ENCODE peak calls at places on chromosomes 7 and 10, in ten cellular contexts. One of them, this sample, is unnamed.

GRCh38 chr7:144787127-144787526 is 48.7 kb downstream of the TPK1 start:
- DNase-seq in choroid plexus epithelial cell: peak
- DNase-seq in left ventricle myocardium inferior: no peak
- DNase-seq in GM13977: no peak
- DNase-seq in testis: no peak
- DNase-seq in colonic mucosa: no peak
- DNase-seq in fibroblast of the aortic adventitia: no peak
- DNase-seq in hepatocyte: no peak
- DNase-seq in neural crest cell: no peak
- DNase-seq in AG04450: no peak
- DNase-seq in this sample: no peak

GRCh38 chr7:120114626-120115025 is 158.3 kb upstream of the KCND2 start:
- DNase-seq in testis: no peak
- DNase-seq in choroid plexus epithelial cell: no peak
- DNase-seq in left ventricle myocardium inferior: no peak
- DNase-seq in fibroblast of the aortic adventitia: no peak
- DNase-seq in AG04450: no peak
- DNase-seq in colonic mucosa: no peak
- DNase-seq in neural crest cell: no peak
- DNase-seq in hepatocyte: no peak
- DNase-seq in GM13977: no peak
- DNase-seq in this sample: no peak

GRCh38 chr7:90717286-90718060 is 121.4 kb downstream of the CDK14 start:
- DNase-seq in AG04450: no peak
- DNase-seq in colonic mucosa: no peak
- DNase-seq in hepatocyte: peak
- DNase-seq in neural crest cell: no peak
- DNase-seq in fibroblast of the aortic adventitia: peak
- DNase-seq in testis: no peak
- DNase-seq in GM13977: no peak
- DNase-seq in left ventricle myocardium inferior: no peak
- DNase-seq in choroid plexus epithelial cell: peak
- DNase-seq in this sample: no peak

GRCh38 chr10:111137012-111137411 is 60.2 kb downstream of the ADRA2A start:
- DNase-seq in GM13977: no peak
- DNase-seq in AG04450: no peak
- DNase-seq in testis: no peak
- DNase-seq in left ventricle myocardium inferior: no peak
- DNase-seq in neural crest cell: no peak
- DNase-seq in hepatocyte: no peak
- DNase-seq in fibroblast of the aortic adventitia: no peak
- DNase-seq in colonic mucosa: no peak
- DNase-seq in choroid plexus epithelial cell: no peak
- DNase-seq in this sample: no peak

GRCh38 chr7:37832194-37832593 is 16.2 kb upstream of the NME8 start:
- DNase-seq in neural crest cell: no peak
- DNase-seq in colonic mucosa: peak
- DNase-seq in AG04450: no peak
- DNase-seq in choroid plexus epithelial cell: peak
- DNase-seq in GM13977: peak
- DNase-seq in fibroblast of the aortic adventitia: peak
- DNase-seq in hepatocyte: peak
- DNase-seq in testis: peak
- DNase-seq in left ventricle myocardium inferior: peak
- DNase-seq in this sample: no peak

GRCh38 chr10:6023661-6024333 is 38.4 kb downstream of the IL2RA start:
- DNase-seq in GM13977: no peak
- DNase-seq in colonic mucosa: peak
- DNase-seq in fibroblast of the aortic adventitia: no peak
- DNase-seq in AG04450: no peak
- DNase-seq in neural crest cell: no peak
- DNase-seq in left ventricle myocardium inferior: no peak
- DNase-seq in choroid plexus epithelial cell: no peak
- DNase-seq in hepatocyte: no peak
- DNase-seq in testis: no peak
- DNase-seq in this sample: no peak

GRCh38 chr7:157928171-157928794 is 591.5 kb downstream of the DNAJB6 start:
- DNase-seq in left ventricle myocardium inferior: no peak
- DNase-seq in colonic mucosa: no peak
- DNase-seq in testis: no peak
- DNase-seq in choroid plexus epithelial cell: no peak
- DNase-seq in AG04450: no peak
- DNase-seq in neural crest cell: no peak
- DNase-seq in fibroblast of the aortic adventitia: no peak
- DNase-seq in hepatocyte: no peak
- DNase-seq in GM13977: no peak
- DNase-seq in this sample: no peak

GRCh38 chr7:26397786-26398435 is 106.2 kb downstream of the SNX10 start:
- DNase-seq in colonic mucosa: peak
- DNase-seq in testis: peak
- DNase-seq in fibroblast of the aortic adventitia: no peak
- DNase-seq in AG04450: no peak
- DNase-seq in neural crest cell: peak
- DNase-seq in GM13977: peak
- DNase-seq in choroid plexus epithelial cell: no peak
- DNase-seq in left ventricle myocardium inferior: peak
- DNase-seq in hepatocyte: peak
- DNase-seq in this sample: peak

GRCh38 chr7:51013861-51014511 is 231.3 kb upstream of the GRB10 start:
- DNase-seq in colonic mucosa: no peak
- DNase-seq in hepatocyte: no peak
- DNase-seq in neural crest cell: no peak
- DNase-seq in AG04450: no peak
- DNase-seq in testis: no peak
- DNase-seq in choroid plexus epithelial cell: no peak
- DNase-seq in GM13977: no peak
- DNase-seq in left ventricle myocardium inferior: no peak
- DNase-seq in fibroblast of the aortic adventitia: no peak
- DNase-seq in this sample: no peak

GRCh38 chr7:50069613-50070012 is 23.4 kb downstream of the ZPBP start:
- DNase-seq in colonic mucosa: no peak
- DNase-seq in neural crest cell: no peak
- DNase-seq in GM13977: peak
- DNase-seq in left ventricle myocardium inferior: no peak
- DNase-seq in hepatocyte: no peak
- DNase-seq in testis: no peak
- DNase-seq in choroid plexus epithelial cell: no peak
- DNase-seq in AG04450: no peak
- DNase-seq in fibroblast of the aortic adventitia: peak
- DNase-seq in this sample: no peak

GRCh38 chr7:55066479-55066878 is 47.7 kb downstream of the EGFR start:
- DNase-seq in AG04450: no peak
- DNase-seq in left ventricle myocardium inferior: no peak
- DNase-seq in colonic mucosa: no peak
- DNase-seq in hepatocyte: no peak
- DNase-seq in fibroblast of the aortic adventitia: no peak
- DNase-seq in GM13977: no peak
- DNase-seq in choroid plexus epithelial cell: peak
- DNase-seq in neural crest cell: no peak
- DNase-seq in testis: no peak
- DNase-seq in this sample: no peak

GRCh38 chr10:30396282-30396681 is 37.7 kb upstream of the MAP3K8 start:
- DNase-seq in colonic mucosa: no peak
- DNase-seq in hepatocyte: no peak
- DNase-seq in AG04450: no peak
- DNase-seq in left ventricle myocardium inferior: no peak
- DNase-seq in choroid plexus epithelial cell: no peak
- DNase-seq in testis: no peak
- DNase-seq in GM13977: no peak
- DNase-seq in neural crest cell: no peak
- DNase-seq in fibroblast of the aortic adventitia: no peak
- DNase-seq in this sample: no peak

GRCh38 chr10:7260412-7260900 is 150.4 kb downstream of the SFMBT2 start:
- DNase-seq in colonic mucosa: peak
- DNase-seq in hepatocyte: peak
- DNase-seq in GM13977: peak
- DNase-seq in left ventricle myocardium inferior: peak
- DNase-seq in fibroblast of the aortic adventitia: peak
- DNase-seq in neural crest cell: no peak
- DNase-seq in choroid plexus epithelial cell: peak
- DNase-seq in testis: no peak
- DNase-seq in AG04450: peak
- DNase-seq in this sample: no peak

GRCh38 chr7:28466341-28466740 is 54.0 kb downstream of the CREB5 start:
- DNase-seq in choroid plexus epithelial cell: no peak
- DNase-seq in neural crest cell: no peak
- DNase-seq in colonic mucosa: no peak
- DNase-seq in hepatocyte: no peak
- DNase-seq in GM13977: no peak
- DNase-seq in testis: no peak
- DNase-seq in fibroblast of the aortic adventitia: no peak
- DNase-seq in AG04450: no peak
- DNase-seq in left ventricle myocardium inferior: no peak
- DNase-seq in this sample: no peak

GRCh38 chr7:36216063-36216684 is 63.1 kb downstream of the EEPD1 start:
- DNase-seq in hepatocyte: peak
- DNase-seq in GM13977: no peak
- DNase-seq in colonic mucosa: no peak
- DNase-seq in fibroblast of the aortic adventitia: peak
- DNase-seq in AG04450: no peak
- DNase-seq in left ventricle myocardium inferior: no peak
- DNase-seq in testis: no peak
- DNase-seq in choroid plexus epithelial cell: peak
- DNase-seq in neural crest cell: no peak
- DNase-seq in this sample: no peak

DNA sequence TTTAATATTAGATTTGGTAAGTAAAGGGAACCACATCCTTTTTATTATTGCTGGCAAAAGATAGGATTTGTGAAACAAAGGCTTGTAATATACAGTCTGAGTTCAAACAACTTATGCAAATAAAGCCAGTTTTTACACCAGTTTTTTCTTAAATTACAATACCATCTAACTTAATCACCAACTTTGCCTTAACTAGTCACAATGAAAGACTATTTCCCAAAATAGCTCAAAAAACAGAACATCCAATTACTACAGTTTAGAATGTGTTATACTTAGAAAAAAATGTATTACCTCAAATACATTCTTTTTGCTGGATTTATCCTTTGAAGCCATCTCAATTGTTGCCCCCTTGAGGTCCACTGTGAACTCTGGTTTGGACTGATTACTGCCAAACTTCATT is 108.5 kb downstream of the ARHGAP12 start:
- DNase-seq in neural crest cell: no peak
- DNase-seq in fibroblast of the aortic adventitia: no peak
- DNase-seq in AG04450: no peak
- DNase-seq in hepatocyte: no peak
- DNase-seq in colonic mucosa: no peak
- DNase-seq in choroid plexus epithelial cell: no peak
- DNase-seq in GM13977: no peak
- DNase-seq in left ventricle myocardium inferior: no peak
- DNase-seq in testis: no peak
- DNase-seq in this sample: no peak
- TF ChIP-seq CTCF in neural crest cell: no peak
- TF ChIP-seq CTCF in fibroblast of the aortic adventitia: no peak
- TF ChIP-seq CTCF in AG04450: peak
- TF ChIP-seq CTCF in hepatocyte: no peak
- TF ChIP-seq CTCF in colonic mucosa: no peak
- TF ChIP-seq CTCF in choroid plexus epithelial cell: no peak
- TF ChIP-seq CTCF in GM13977: no peak
- TF ChIP-seq CTCF in left ventricle myocardium inferior: no peak
- TF ChIP-seq CTCF in testis: no peak
- TF ChIP-seq CTCF in this sample: no peak

DNA sequence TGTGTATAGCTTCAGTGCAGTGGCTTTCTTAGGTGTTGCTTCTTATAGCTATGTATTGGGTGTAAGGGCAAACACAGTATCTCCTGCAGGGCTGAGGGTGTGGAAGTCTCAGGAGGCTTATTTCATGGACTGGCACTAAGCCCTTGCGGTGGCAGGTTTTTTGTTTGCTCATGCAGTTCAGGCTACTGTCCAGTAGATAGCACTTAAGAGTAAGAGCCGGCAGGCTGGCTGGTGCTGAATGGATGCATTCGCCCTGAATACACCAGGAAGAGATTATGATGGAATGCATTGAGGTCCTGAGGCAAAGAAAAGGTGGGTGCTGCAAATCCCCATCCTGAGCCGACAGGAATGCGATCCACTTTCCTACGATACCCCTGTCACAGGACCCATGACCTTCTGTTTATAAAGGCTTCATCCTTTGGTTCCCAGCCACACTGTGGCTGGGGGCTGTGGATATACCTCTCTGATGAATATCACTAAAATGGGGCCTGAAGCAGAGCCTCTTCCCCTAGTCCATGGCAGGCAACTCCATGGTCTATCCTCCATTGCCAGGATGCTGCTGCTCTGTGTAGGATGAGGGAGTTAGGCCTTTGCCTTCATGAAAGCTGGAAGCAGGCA is 44.9 kb downstream of the ANXA8 start:
- DNase-seq in colonic mucosa: peak
- DNase-seq in GM13977: no peak
- DNase-seq in fibroblast of the aortic adventitia: peak
- DNase-seq in left ventricle myocardium inferior: no peak
- DNase-seq in AG04450: peak
- DNase-seq in testis: peak
- DNase-seq in choroid plexus epithelial cell: peak
- DNase-seq in neural crest cell: peak
- DNase-seq in hepatocyte: peak
- DNase-seq in this sample: peak
- TF ChIP-seq CTCF in colonic mucosa: peak
- TF ChIP-seq CTCF in GM13977: peak
- TF ChIP-seq CTCF in fibroblast of the aortic adventitia: peak
- TF ChIP-seq CTCF in left ventricle myocardium inferior: peak
- TF ChIP-seq CTCF in AG04450: peak
- TF ChIP-seq CTCF in testis: peak
- TF ChIP-seq CTCF in choroid plexus epithelial cell: peak
- TF ChIP-seq CTCF in neural crest cell: peak
- TF ChIP-seq CTCF in hepatocyte: peak
- TF ChIP-seq CTCF in this sample: peak

DNA sequence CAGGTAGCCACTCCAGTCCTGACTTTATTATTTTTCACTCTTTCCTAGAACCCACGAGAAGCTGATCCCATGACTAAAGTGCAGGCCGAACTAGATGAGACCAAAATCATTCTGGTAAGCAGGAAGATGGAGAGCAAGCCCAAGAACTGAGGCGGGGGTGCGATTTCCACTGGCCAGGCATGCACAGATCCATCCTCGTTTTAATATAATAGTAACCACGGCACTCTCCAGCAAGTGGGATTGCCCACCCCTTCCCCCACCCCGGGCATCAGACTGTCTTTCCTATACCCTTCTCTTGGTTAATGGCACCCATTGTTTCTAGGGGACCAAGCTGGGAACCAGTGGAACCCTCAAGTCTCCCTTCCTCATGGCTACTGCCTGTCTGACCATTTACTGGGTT is 7.3 kb downstream of the YKT6 start:
- DNase-seq in GM13977: no peak
- DNase-seq in fibroblast of the aortic adventitia: no peak
- DNase-seq in choroid plexus epithelial cell: no peak
- DNase-seq in hepatocyte: no peak
- DNase-seq in neural crest cell: no peak
- DNase-seq in AG04450: no peak
- DNase-seq in left ventricle myocardium inferior: no peak
- DNase-seq in testis: no peak
- DNase-seq in colonic mucosa: no peak
- DNase-seq in this sample: no peak
- TF ChIP-seq CTCF in GM13977: no peak
- TF ChIP-seq CTCF in fibroblast of the aortic adventitia: no peak
- TF ChIP-seq CTCF in choroid plexus epithelial cell: no peak
- TF ChIP-seq CTCF in hepatocyte: no peak
- TF ChIP-seq CTCF in neural crest cell: no peak
- TF ChIP-seq CTCF in AG04450: no peak
- TF ChIP-seq CTCF in left ventricle myocardium inferior: no peak
- TF ChIP-seq CTCF in testis: no peak
- TF ChIP-seq CTCF in colonic mucosa: no peak
- TF ChIP-seq CTCF in this sample: no peak

GRCh38 chr10:70478191-70479160 is at the start of gene PALD1:
- DNase-seq in testis: peak
- DNase-seq in neural crest cell: peak
- DNase-seq in hepatocyte: peak
- DNase-seq in colonic mucosa: peak
- DNase-seq in AG04450: no peak
- DNase-seq in left ventricle myocardium inferior: peak
- DNase-seq in choroid plexus epithelial cell: peak
- DNase-seq in fibroblast of the aortic adventitia: peak
- DNase-seq in GM13977: peak
- DNase-seq in this sample: peak
- TF ChIP-seq CTCF in testis: no peak
- TF ChIP-seq CTCF in neural crest cell: peak
- TF ChIP-seq CTCF in hepatocyte: no peak
- TF ChIP-seq CTCF in colonic mucosa: no peak
- TF ChIP-seq CTCF in AG04450: peak
- TF ChIP-seq CTCF in left ventricle myocardium inferior: peak
- TF ChIP-seq CTCF in choroid plexus epithelial cell: peak
- TF ChIP-seq CTCF in fibroblast of the aortic adventitia: peak
- TF ChIP-seq CTCF in GM13977: no peak
- TF ChIP-seq CTCF in this sample: no peak

This sample was measured in glutamatergic neuron.